ENCODE peak calls at places on chromosomes 5 and 9, in eight cellular contexts. J is Caco-2; M is MCF 10A; A is fibroblast of lung; I is tibial artery; P is GM10248; G is CD4-positive, alpha-beta T cell; H is foreskin fibroblast. U is an unnamed sample.

GRCh38 chr5:172142709-172143215 is 45.3 kb downstream of the STK10 start:
- DNase-seq in J (peak), M (no peak), A (peak), I (no peak), P (no peak), G (no peak), H (no peak), U (no peak)

GRCh38 chr5:77637170-77638074 is 1.1 kb downstream of the OTP start:
- DNase-seq in J (no peak), M (no peak), A (no peak), I (no peak), P (no peak), G (no peak), H (no peak), U (no peak)

GRCh38 chr9:10534863-10535262 is 77.9 kb downstream of the PTPRD start:
- DNase-seq in J (no peak), M (no peak), A (no peak), I (no peak), P (no peak), G (no peak), H (no peak), U (no peak)

GRCh38 chr5:133950821-133951612 is 17.4 kb downstream of the C5orf15 start:
- DNase-seq in J (no peak), M (no peak), A (peak), I (no peak), P (no peak), G (no peak), H (no peak), U (no peak)

GRCh38 chr9:107890921-107891465 is 401.4 kb upstream of the KLF4 start:
- DNase-seq in J (no peak), M (no peak), A (peak), I (no peak), P (no peak), G (no peak), H (peak), U (no peak)

GRCh38 chr9:127535834-127536233 is 76.2 kb upstream of the STXBP1 start:
- DNase-seq in J (no peak), M (no peak), A (peak), I (no peak), P (no peak), G (no peak), H (peak), U (no peak)

GRCh38 chr5:68659876-68660275 is 433.9 kb upstream of the SLC30A5 start:
- DNase-seq in J (no peak), M (no peak), A (peak), I (no peak), P (no peak), G (no peak), H (peak), U (no peak)

GRCh38 chr9:126471084-126471611 is 142.6 kb upstream of the LMX1B start:
- DNase-seq in J (no peak), M (peak), A (peak), I (peak), P (peak), G (peak), H (peak), U (no peak)

GRCh38 chr5:107026098-107026497 is 644.6 kb downstream of the EFNA5 start:
- DNase-seq in J (no peak), M (no peak), A (peak), I (no peak), P (no peak), G (no peak), H (no peak), U (no peak)

GRCh38 chr9:137804908-137805356 is 72.7 kb upstream of the CACNA1B start:
- DNase-seq in J (no peak), M (peak), A (peak), I (no peak), P (no peak), G (no peak), H (peak), U (no peak)

GRCh38 chr5:178113141-178113787 is at the start of gene N4BP3:
- DNase-seq in J (peak), M (peak), A (peak), I (no peak), P (peak), G (peak), H (peak), U (peak)

GRCh38 chr9:137105814-137106661 is 8.5 kb downstream of the DPP7 start:
- DNase-seq in J (no peak), M (no peak), A (no peak), I (no peak), P (no peak), G (no peak), H (no peak), U (no peak)

GRCh38 chr9:107043886-107044285 is 180.9 kb downstream of the ZNF462 start:
- DNase-seq in J (no peak), M (no peak), A (peak), I (no peak), P (no peak), G (no peak), H (no peak), U (no peak)

GRCh38 chr9:14661421-14662059 is 31.7 kb downstream of the ZDHHC21 start:
- DNase-seq in J (peak), M (peak), A (peak), I (no peak), P (peak), G (no peak), H (peak), U (no peak)

GRCh38 chr5:146249801-146250200 is 46.4 kb downstream of the RBM27 start:
- DNase-seq in J (no peak), M (no peak), A (no peak), I (no peak), P (no peak), G (no peak), H (no peak), U (no peak)

GRCh38 chr5:133075572-133076536 is 24.0 kb downstream of the HSPA4 start:
- DNase-seq in J (peak), M (no peak), A (no peak), I (no peak), P (no peak), G (no peak), H (peak), U (no peak)

GRCh38 chr5:619444-619843 is 7.3 kb downstream of the CEP72 start:
- DNase-seq in J (no peak), M (no peak), A (no peak), I (no peak), P (no peak), G (no peak), H (no peak), U (no peak)

GRCh38 chr5:168404366-168404765 is 81.9 kb upstream of the RARS1 start:
- DNase-seq in J (no peak), M (peak), A (peak), I (no peak), P (no peak), G (no peak), H (peak), U (no peak)

DNA sequence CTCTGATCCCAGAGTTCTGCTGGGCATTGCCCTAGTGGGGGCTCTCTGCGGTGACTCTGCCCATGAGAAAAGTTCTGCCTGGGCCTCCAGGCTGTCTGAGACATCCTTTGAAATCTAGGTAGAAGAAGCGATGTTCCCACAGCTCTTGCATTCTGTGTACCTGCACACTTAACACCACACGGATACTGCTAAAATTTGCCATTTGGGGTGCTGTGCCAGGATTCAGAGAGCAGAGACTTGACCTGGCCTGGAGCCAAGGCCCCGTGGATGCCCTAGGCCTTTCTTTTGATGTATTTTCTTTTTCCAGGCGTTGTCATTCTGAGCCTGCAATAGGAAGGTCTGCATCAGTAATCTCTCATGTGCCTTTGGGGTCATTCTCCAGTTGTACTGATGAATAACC is 89.3 kb upstream of the IL12B start:
- DNase-seq in J (no peak), M (peak), A (no peak), I (no peak), P (no peak), G (no peak), H (no peak), U (peak)
- TF ChIP-seq CTCF in J (no peak), M (no peak), A (no peak), I (no peak), P (no peak), G (no peak), H (no peak), U (peak)

GRCh38 chr5:150044712-150045111 is 41.6 kb downstream of the CSF1R start:
- DNase-seq in J (no peak), M (no peak), A (peak), I (no peak), P (no peak), G (no peak), H (no peak), U (no peak)

GRCh38 chr5:150043657-150044333 is 42.6 kb downstream of the CSF1R start:
- DNase-seq in J (no peak), M (no peak), A (peak), I (no peak), P (no peak), G (no peak), H (no peak), U (no peak)

GRCh38 chr5:150046031-150046430 is 40.3 kb downstream of the CSF1R start:
- DNase-seq in J (no peak), M (no peak), A (no peak), I (no peak), P (no peak), G (no peak), H (no peak), U (no peak)

GRCh38 chr5:150044334-150044681 is 42.0 kb downstream of the CSF1R start:
- DNase-seq in J (no peak), M (peak), A (peak), I (no peak), P (no peak), G (no peak), H (peak), U (no peak)

DNA sequence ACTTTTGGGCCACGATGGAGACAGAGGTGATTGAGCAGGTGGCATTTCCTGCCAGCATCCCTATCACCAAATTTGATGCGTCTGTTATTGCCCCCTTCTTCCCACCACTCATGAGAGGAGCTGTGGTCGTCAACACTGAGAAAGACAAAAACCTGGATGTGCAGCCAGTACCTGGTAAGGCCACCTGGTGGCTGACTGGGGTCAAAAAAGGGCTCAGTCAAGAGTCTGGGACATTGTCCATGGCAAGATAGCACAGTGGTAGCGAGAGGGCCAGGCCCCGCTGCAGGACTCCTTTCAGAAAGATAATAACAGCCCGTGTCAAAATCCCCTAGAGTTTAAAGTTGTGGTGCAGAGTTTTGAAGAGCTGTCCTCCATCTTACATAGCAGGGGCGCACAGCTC is 40.8 kb downstream of the CSF1R start:
- DNase-seq in J (peak), M (no peak), A (no peak), I (no peak), P (no peak), G (no peak), H (no peak), U (no peak)
- TF ChIP-seq CTCF in J (peak), M (no peak), A (no peak), I (no peak), P (no peak), G (no peak), H (no peak), U (no peak)

GRCh38 chr5:91225848-91226686 is 157.1 kb downstream of the ARRDC3 start:
- DNase-seq in J (peak), M (peak), A (peak), I (no peak), P (peak), G (peak), H (no peak), U (peak)
- TF ChIP-seq CTCF in J (peak), M (peak), A (no peak), I (no peak), P (peak), G (peak), H (peak), U (peak)

GRCh38 chr9:35501941-35502340 is 12.0 kb downstream of the RUSC2 start:
- DNase-seq in J (no peak), M (no peak), A (peak), I (no peak), P (no peak), G (no peak), H (peak), U (no peak)

GRCh38 chr9:35510366-35510744 is 20.4 kb downstream of the RUSC2 start:
- DNase-seq in J (no peak), M (no peak), A (no peak), I (no peak), P (no peak), G (no peak), H (no peak), U (no peak)

GRCh38 chr9:35508069-35508468 is 18.2 kb downstream of the RUSC2 start:
- DNase-seq in J (no peak), M (no peak), A (peak), I (no peak), P (no peak), G (no peak), H (no peak), U (no peak)

GRCh38 chr9:35510745-35511428 is 21.0 kb downstream of the RUSC2 start:
- DNase-seq in J (peak), M (peak), A (peak), I (peak), P (no peak), G (no peak), H (peak), U (no peak)

GRCh38 chr9:35506359-35506758 is 16.4 kb downstream of the RUSC2 start:
- DNase-seq in J (no peak), M (no peak), A (no peak), I (no peak), P (no peak), G (no peak), H (no peak), U (no peak)
- TF ChIP-seq CTCF in J (no peak), M (no peak), A (no peak), I (no peak), P (no peak), G (no peak), H (no peak), U (no peak)

GRCh38 chr5:128645582-128645981 is 107.5 kb upstream of the FBN2 start:
- DNase-seq in J (no peak), M (no peak), A (no peak), I (no peak), P (no peak), G (no peak), H (peak), U (no peak)
- TF ChIP-seq CTCF in J (no peak), M (no peak), A (no peak), I (no peak), P (no peak), G (no peak), H (no peak), U (no peak)

GRCh38 chr5:135289651-135290050 is 109.4 kb downstream of the MACROH2A1 start:
- DNase-seq in J (no peak), M (no peak), A (no peak), I (no peak), P (no peak), G (no peak), H (no peak), U (no peak)

GRCh38 chr5:135287551-135287950 is 111.5 kb downstream of the MACROH2A1 start:
- DNase-seq in J (no peak), M (no peak), A (no peak), I (no peak), P (no peak), G (no peak), H (no peak), U (no peak)
- TF ChIP-seq CTCF in J (no peak), M (no peak), A (no peak), I (no peak), P (no peak), G (no peak), H (no peak), U (no peak)

DNA sequence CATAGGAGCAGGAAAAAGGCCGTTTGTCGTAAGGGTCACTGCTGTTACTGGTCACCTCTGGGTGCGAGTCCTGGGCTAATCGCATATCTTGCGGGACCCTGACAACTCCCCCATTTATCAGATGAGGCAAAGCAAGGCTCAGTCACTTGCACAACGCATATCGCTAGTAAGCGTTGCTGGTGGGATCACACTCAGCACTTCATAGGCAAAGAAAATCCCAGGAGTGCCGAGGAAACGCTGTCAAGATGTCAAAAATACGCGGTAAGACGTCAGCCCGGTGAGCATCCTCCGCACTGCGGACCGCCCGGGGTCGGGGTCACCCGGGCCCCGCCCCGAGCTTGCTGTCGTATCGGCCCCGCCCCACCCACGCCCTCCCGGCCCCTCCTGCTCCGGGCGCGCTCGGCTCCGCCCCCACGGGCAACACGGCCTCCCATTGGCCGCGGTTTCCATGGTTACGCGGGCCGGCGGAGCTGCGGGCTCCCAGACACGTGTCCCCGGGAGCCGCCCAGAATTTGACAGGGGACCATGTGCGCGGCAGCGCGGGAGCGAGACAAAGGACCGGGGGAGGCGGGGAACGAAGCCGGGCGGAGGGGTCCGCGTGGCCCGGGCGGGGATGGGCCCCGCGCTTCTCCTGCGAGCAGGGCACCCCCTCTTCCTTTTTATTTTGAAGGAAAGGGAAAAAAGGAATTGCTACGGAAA is 80.2 kb upstream of the IER5L start:
- DNase-seq in J (peak), M (peak), A (peak), I (peak), P (peak), G (peak), H (peak), U (peak)
- TF ChIP-seq CTCF in J (no peak), M (no peak), A (no peak), I (no peak), P (no peak), G (no peak), H (no peak), U (no peak)

GRCh38 chr5:116303810-116304209 is 219.0 kb downstream of the COMMD10 start:
- DNase-seq in J (no peak), M (no peak), A (no peak), I (no peak), P (no peak), G (no peak), H (no peak), U (no peak)

GRCh38 chr5:116303340-116303739 is 218.5 kb downstream of the COMMD10 start:
- DNase-seq in J (no peak), M (no peak), A (no peak), I (no peak), P (no peak), G (no peak), H (no peak), U (no peak)

GRCh38 chr5:116300016-116300601 is 215.3 kb downstream of the COMMD10 start:
- DNase-seq in J (no peak), M (no peak), A (no peak), I (no peak), P (no peak), G (no peak), H (no peak), U (no peak)

GRCh38 chr5:116297296-116297814 is 212.5 kb downstream of the COMMD10 start:
- DNase-seq in J (no peak), M (no peak), A (no peak), I (no peak), P (no peak), G (no peak), H (no peak), U (no peak)

DNA sequence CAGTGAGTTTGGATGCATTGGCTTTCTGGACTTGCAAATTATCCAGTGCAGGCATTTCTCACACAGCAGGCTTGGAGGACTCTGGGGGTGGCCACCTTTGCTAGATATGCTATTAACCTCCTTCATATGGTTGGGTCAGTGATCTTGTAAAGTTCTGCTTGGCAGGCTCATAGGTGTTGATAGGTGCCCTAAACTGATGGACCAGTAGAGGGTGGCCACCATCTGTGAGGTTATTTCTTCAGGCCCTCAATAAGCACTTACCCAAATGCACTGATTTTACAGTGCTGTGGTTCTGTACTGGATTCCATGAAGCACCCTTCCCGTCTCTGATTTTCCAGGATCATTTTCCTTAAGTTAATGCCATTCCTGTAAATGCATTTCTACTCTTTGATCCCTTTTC is 216.3 kb downstream of the COMMD10 start:
- DNase-seq in J (no peak), M (no peak), A (no peak), I (no peak), P (no peak), G (no peak), H (no peak), U (no peak)
- TF ChIP-seq CTCF in J (no peak), M (no peak), A (no peak), I (no peak), P (no peak), G (no peak), H (no peak), U (no peak)

GRCh38 chr5:18114161-18114802 is 480.0 kb downstream of the TAF11L14 start:
- DNase-seq in J (no peak), M (peak), A (no peak), I (no peak), P (no peak), G (no peak), H (no peak), U (no peak)

GRCh38 chr5:18119156-18119785 is 485.0 kb downstream of the TAF11L14 start:
- DNase-seq in J (no peak), M (no peak), A (no peak), I (no peak), P (no peak), G (no peak), H (no peak), U (no peak)

GRCh38 chr5:18112066-18112465 is 477.8 kb downstream of the TAF11L14 start:
- DNase-seq in J (no peak), M (no peak), A (no peak), I (no peak), P (no peak), G (no peak), H (no peak), U (no peak)

GRCh38 chr5:18113724-18114123 is 479.5 kb downstream of the TAF11L14 start:
- DNase-seq in J (no peak), M (peak), A (peak), I (no peak), P (no peak), G (no peak), H (no peak), U (no peak)
- TF ChIP-seq CTCF in J (no peak), M (peak), A (no peak), I (no peak), P (peak), G (no peak), H (no peak), U (no peak)

GRCh38 chr9:123928471-123929176 is 1.3 kb downstream of the DENND1A start:
- DNase-seq in J (no peak), M (peak), A (peak), I (no peak), P (no peak), G (no peak), H (peak), U (no peak)
- TF ChIP-seq CTCF in J (no peak), M (no peak), A (no peak), I (no peak), P (no peak), G (no peak), H (no peak), U (no peak)